ENCODE peak calls at places on chromosomes 4 and X, in seven cellular contexts. H is AG08395; Z is activated CD4-positive, alpha-beta T cell treated with anti-CD3 and anti-CD28 coated beads, Interleukin-2, amount 50 U/mL, for 1 hour; F is brain microvascular endothelial cell; P is OCI-LY7; R is A172; Y is neural crest cell. A is an unnamed sample.
A peak's percentile ranks its signal among the peaks of the same experiment; 100 is the strongest.

GRCh38 chr4:67198757-67199156 is 346.5 kb downstream of the CENPC start:
- DNase-seq in H (no peak), Z (no peak), F (peak; percentile 35), P (peak; percentile 4), R (peak; percentile 35), Y (no peak), A (peak; percentile 17)

GRCh38 chr4:25859429-25860148 is 3.2 kb downstream of the SEL1L3 start:
- DNase-seq in H (no peak), Z (peak; percentile 18), F (no peak), P (peak; percentile 80), R (no peak), Y (no peak), A (no peak)

GRCh38 chrX:11836284-11836683 is 78.2 kb downstream of the MSL3 start:
- DNase-seq in H (no peak), Z (no peak), F (no peak), P (no peak), R (no peak), Y (no peak), A (no peak)

GRCh38 chr4:119493419-119493818 is 135.2 kb downstream of the PDE5A start:
- DNase-seq in H (no peak), Z (no peak), F (no peak), P (peak; percentile 21), R (peak; percentile 3), Y (no peak), A (no peak)

GRCh38 chr4:74632634-74633033 is 161.7 kb downstream of the BTC start:
- DNase-seq in H (peak; percentile 2), Z (peak; percentile 6), F (peak; percentile 98), P (no peak), R (peak; percentile 83), Y (no peak), A (peak; percentile 92)

GRCh38 chrX:107691024-107691448 is 62.7 kb downstream of the PRPS1 start:
- DNase-seq in H (no peak), Z (no peak), F (no peak), P (no peak), R (no peak), Y (no peak), A (no peak)

GRCh38 chr4:102778720-102779119 is 18.0 kb upstream of the MANBA start:
- DNase-seq in H (no peak), Z (no peak), F (no peak), P (no peak), R (no peak), Y (no peak), A (peak; percentile 38)

GRCh38 chrX:112043997-112044396 is 38.6 kb downstream of the TRPC5 start:
- DNase-seq in H (no peak), Z (no peak), F (no peak), P (peak; percentile 2), R (no peak), Y (no peak), A (peak; percentile 0)

GRCh38 chr4:2948895-2949781 is 14.1 kb downstream of the NOP14 start:
- DNase-seq in H (peak; percentile 52), Z (no peak), F (no peak), P (peak; percentile 31), R (no peak), Y (no peak), A (no peak)

GRCh38 chrX:30865020-30865419 is 24.0 kb downstream of the TAB3 start:
- DNase-seq in H (no peak), Z (peak; percentile 2), F (no peak), P (peak; percentile 14), R (peak; percentile 25), Y (no peak), A (no peak)

GRCh38 chr4:83358410-83358809 is 23.8 kb upstream of the HPSE start:
- DNase-seq in H (peak; percentile 72), Z (no peak), F (peak; percentile 42), P (no peak), R (peak; percentile 69), Y (no peak), A (peak; percentile 65)

GRCh38 chrX:12013220-12013619 is 125.1 kb upstream of the FRMPD4 start:
- DNase-seq in H (peak; percentile 34), Z (no peak), F (peak; percentile 45), P (no peak), R (peak; percentile 76), Y (no peak), A (peak; percentile 75)

GRCh38 chr4:153564630-153565525 is 98.7 kb downstream of the TMEM131L start:
- DNase-seq in H (peak; percentile 42), Z (no peak), F (no peak), P (no peak), R (peak; percentile 23), Y (no peak), A (no peak)

GRCh38 chr4:184450045-184450444 is 24.3 kb downstream of the IRF2 start:
- DNase-seq in H (peak; percentile 68), Z (no peak), F (peak; percentile 25), P (no peak), R (peak; percentile 23), Y (no peak), A (no peak)

GRCh38 chrX:153971632-153972367 is at the start of gene HCFC1:
- DNase-seq in H (peak; percentile 74), Z (peak; percentile 87), F (peak; percentile 81), P (peak; percentile 92), R (peak; percentile 89), Y (peak; percentile 93), A (peak; percentile 75)

GRCh38 chr4:99887837-99888236 is 6.4 kb downstream of the LAMTOR3 start:
- DNase-seq in H (peak; percentile 7), Z (no peak), F (no peak), P (no peak), R (no peak), Y (no peak), A (no peak)

GRCh38 chr4:71266090-71266794 is 72.6 kb upstream of the SLC4A4 start:
- DNase-seq in H (peak; percentile 78), Z (no peak), F (peak; percentile 79), P (no peak), R (no peak), Y (no peak), A (no peak)

A was measured in kidney glomerular epithelial cell.